ENCODE peak calls at places on chromosomes 7 and 10, in five cellular contexts. G is hepatocyte, H is sigmoid colon, S is spleen, I is ovary. V is an unnamed sample. For H3K4me1, the result is how much of the 10 kb centered on the place peaks cover.

GRCh38 chr7:35571596-35572240 is 123.2 kb downstream of the HERPUD2 start:
- DNase-seq in S (no peak), G (no peak), I (no peak), H (no peak), V (no peak)

GRCh38 chr7:26460326-26460725 is 168.7 kb downstream of the SNX10 start:
- DNase-seq in I (no peak), H (no peak), G (peak), S (no peak), V (no peak)

GRCh38 chr7:12731775-12732174 is 44.3 kb downstream of the ARL4A start:
- DNase-seq in S (no peak), G (no peak), I (no peak), H (no peak), V (no peak)

GRCh38 chr10:25328361-25328760 is 153.6 kb downstream of the GPR158 start:
- DNase-seq in I (no peak), H (no peak), G (no peak), S (no peak), V (no peak)

GRCh38 chr10:103803941-103804340 is 51.4 kb downstream of the SH3PXD2A start:
- DNase-seq in G (no peak), I (no peak), S (no peak), H (no peak), V (no peak)

GRCh38 chr7:38070718-38071117 is 107.3 kb upstream of the STARD3NL start:
- DNase-seq in H (no peak), S (no peak), G (peak), I (peak), V (no peak)

GRCh38 chr7:74104702-74105101 is 21.1 kb downstream of the LIMK1 start:
- DNase-seq in S (no peak), I (no peak), H (no peak), G (no peak), V (no peak)

GRCh38 chr10:24882047-24882698 is 70.2 kb downstream of the PRTFDC1 start:
- DNase-seq in G (no peak), H (no peak), I (no peak), S (no peak), V (no peak)

GRCh38 chr10:97451605-97452004 is 5.6 kb downstream of the ZDHHC16 start:
- DNase-seq in I (no peak), S (no peak), H (no peak), G (no peak), V (no peak)

GRCh38 chr10:1620803-1621202 is 116.5 kb downstream of the ADARB2 start:
- DNase-seq in H (no peak), I (no peak), G (no peak), S (no peak), V (no peak)

GRCh38 chr10:78537018-78537417 is 503.4 kb downstream of the RPS24 start:
- DNase-seq in H (no peak), I (no peak), S (no peak), G (no peak), V (no peak)

GRCh38 chr7:128737867-128738390 is 1.2 kb upstream of the CALU start:
- DNase-seq in H (no peak), S (no peak), G (peak), I (no peak), V (no peak)

GRCh38 chr10:113704637-113705343 is 25.1 kb downstream of the CASP7 start:
- DNase-seq in S (no peak), H (no peak), G (peak), I (no peak), V (no peak)

GRCh38 chr10:77378950-77379349 is 258.7 kb downstream of the KCNMA1 start:
- DNase-seq in S (no peak), I (no peak), H (no peak), G (no peak), V (no peak)

GRCh38 chr10:52106895-52107294 is 207.2 kb upstream of the DKK1 start:
- DNase-seq in S (no peak), I (no peak), H (no peak), G (no peak), V (no peak)

GRCh38 chr7:130884437-130885417 is 150.7 kb upstream of the KLF14 start:
- DNase-seq in G (peak), S (no peak), I (no peak), H (no peak), V (no peak)

GRCh38 chr10:110228066-110228465 is 20.7 kb downstream of the MXI1 start:
- DNase-seq in H (no peak), I (no peak), G (no peak), S (peak), V (no peak)

GRCh38 chr7:122298618-122299017 is 5.9 kb downstream of the FEZF1 start:
- DNase-seq in I (no peak), S (no peak), H (no peak), G (no peak), V (no peak)

GRCh38 chr7:129255800-129256199 is 31.0 kb downstream of the AHCYL2 start:
- DNase-seq in H (no peak), G (no peak), S (no peak), I (no peak), V (no peak)

GRCh38 chr10:96622330-96622729 is 35.5 kb upstream of the TM9SF3 start:
- DNase-seq in H (no peak), S (no peak), G (no peak), I (no peak), V (no peak)

GRCh38 chr10:34698979-34699378 is 116.1 kb downstream of the PARD3 start:
- DNase-seq in S (no peak), G (no peak), I (no peak), H (no peak), V (no peak)

GRCh38 chr7:102215281-102215680 is 71.4 kb upstream of the SH2B2 start:
- DNase-seq in H (no peak), S (no peak), G (no peak), I (no peak), V (no peak)

GRCh38 chr7:150556521-150557138 is 10.6 kb upstream of the GIMAP4 start:
- DNase-seq in S (no peak), H (no peak), G (no peak), I (no peak), V (no peak)

DNA sequence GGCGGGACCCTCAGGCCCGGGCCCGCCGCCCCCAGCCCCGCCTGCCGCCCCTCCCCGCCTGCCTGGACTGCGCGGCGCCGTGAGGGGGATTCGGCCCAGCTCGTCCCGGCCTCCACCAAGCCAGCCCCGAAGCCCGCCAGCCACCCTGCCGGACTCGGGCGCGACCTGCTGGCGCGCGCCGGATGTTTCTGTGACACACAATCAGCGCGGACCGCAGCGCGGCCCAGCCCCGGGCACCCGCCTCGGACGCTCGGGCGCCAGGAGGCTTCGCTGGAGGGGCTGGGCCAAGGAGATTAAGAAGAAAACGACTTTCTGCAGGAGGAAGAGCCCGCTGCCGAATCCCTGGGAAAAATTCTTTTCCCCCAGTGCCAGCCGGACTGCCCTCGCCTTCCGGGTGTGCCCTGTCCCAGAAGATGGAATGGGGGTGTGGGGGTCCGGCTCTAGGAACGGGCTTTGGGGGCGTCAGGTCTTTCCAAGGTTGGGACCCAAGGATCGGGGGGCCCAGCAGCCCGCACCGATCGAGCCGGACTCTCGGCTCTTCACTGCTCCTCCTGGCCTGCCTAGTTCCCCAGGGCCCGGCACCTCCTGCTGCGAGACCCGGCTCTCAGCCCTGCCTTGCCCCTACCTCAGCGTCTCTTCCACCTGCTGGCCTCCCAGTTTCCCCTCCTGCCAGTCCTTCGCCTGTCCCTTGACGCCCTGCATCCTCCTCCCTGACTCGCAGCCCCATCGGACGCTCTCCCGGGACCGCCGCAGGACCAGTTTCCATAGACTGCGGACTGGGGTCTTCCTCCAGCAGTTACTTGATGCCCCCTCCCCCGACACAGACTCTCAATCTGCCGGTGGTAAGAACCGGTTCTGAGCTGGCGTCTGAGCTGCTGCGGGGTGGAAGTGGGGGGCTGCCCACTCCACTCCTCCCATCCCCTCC is 82.7 kb downstream of the PAX2 start:
- DNase-seq in H (peak), S (peak), G (peak), I (no peak), V (no peak)
- TF ChIP-seq CTCF in H (no peak), S (no peak), G (peak), I (no peak), V (no peak)

GRCh38 chr10:29646960-29647431 is 12.2 kb upstream of the SVIL start:
- DNase-seq in S (no peak), I (no peak), H (peak), G (peak), V (no peak)
- H3K4me1 ChIP-seq in S (under half), I (under half), H (half or more), G (under half), V (under half)

GRCh38 chr7:46007194-46007593 is 86.1 kb upstream of the IGFBP3 start:
- DNase-seq in S (no peak), H (no peak), G (no peak), I (no peak), V (no peak)
- TF ChIP-seq CTCF in S (no peak), H (no peak), G (no peak), I (no peak), V (no peak)

GRCh38 chr10:72329290-72330058 is 25.2 kb downstream of the DNAJB12 start:
- DNase-seq in S (peak), I (peak), G (peak), H (no peak), V (no peak)

GRCh38 chr10:72328829-72329204 is 25.9 kb downstream of the DNAJB12 start:
- DNase-seq in I (no peak), H (no peak), G (peak), S (no peak), V (no peak)

GRCh38 chr10:72328045-72328828 is 26.5 kb downstream of the DNAJB12 start:
- DNase-seq in G (peak), I (peak), H (peak), S (no peak), V (no peak)

GRCh38 chr10:72331575-72332422 is 22.9 kb downstream of the DNAJB12 start:
- DNase-seq in H (peak), S (peak), G (peak), I (peak), V (peak)

GRCh38 chr10:72330059-72330426 is 24.7 kb downstream of the DNAJB12 start:
- DNase-seq in S (no peak), H (no peak), I (no peak), G (peak), V (no peak)
- H3K4me1 ChIP-seq in S (half or more), H (half or more), I (under half), G (under half), V (half or more)

GRCh38 chr10:117226813-117227451 is 14.0 kb upstream of the SLC18A2 start:
- DNase-seq in H (no peak), I (no peak), S (peak), G (peak), V (no peak)
- TF ChIP-seq CTCF in H (no peak), I (no peak), S (no peak), G (peak), V (peak)

GRCh38 chr10:132417249-132417878 is 20.4 kb downstream of the PWWP2B start:
- DNase-seq in S (peak), I (no peak), G (no peak), H (no peak), V (no peak)
- H3K4me1 ChIP-seq in S (half or more), I (under half), G (half or more), H (half or more), V (under half)

GRCh38 chr7:99597762-99598501 is at the start of gene TMEM225B:
- DNase-seq in S (no peak), H (no peak), G (no peak), I (no peak), V (no peak)

GRCh38 chr7:99599836-99600235 is 1.8 kb downstream of the TMEM225B start:
- DNase-seq in I (no peak), H (no peak), G (no peak), S (no peak), V (no peak)

GRCh38 chr7:99605527-99605926 is 7.5 kb downstream of the TMEM225B start:
- DNase-seq in I (no peak), G (no peak), S (no peak), H (no peak), V (no peak)

GRCh38 chr7:99606531-99606930 is 8.5 kb downstream of the TMEM225B start:
- DNase-seq in S (no peak), I (no peak), G (no peak), H (no peak), V (no peak)

DNA sequence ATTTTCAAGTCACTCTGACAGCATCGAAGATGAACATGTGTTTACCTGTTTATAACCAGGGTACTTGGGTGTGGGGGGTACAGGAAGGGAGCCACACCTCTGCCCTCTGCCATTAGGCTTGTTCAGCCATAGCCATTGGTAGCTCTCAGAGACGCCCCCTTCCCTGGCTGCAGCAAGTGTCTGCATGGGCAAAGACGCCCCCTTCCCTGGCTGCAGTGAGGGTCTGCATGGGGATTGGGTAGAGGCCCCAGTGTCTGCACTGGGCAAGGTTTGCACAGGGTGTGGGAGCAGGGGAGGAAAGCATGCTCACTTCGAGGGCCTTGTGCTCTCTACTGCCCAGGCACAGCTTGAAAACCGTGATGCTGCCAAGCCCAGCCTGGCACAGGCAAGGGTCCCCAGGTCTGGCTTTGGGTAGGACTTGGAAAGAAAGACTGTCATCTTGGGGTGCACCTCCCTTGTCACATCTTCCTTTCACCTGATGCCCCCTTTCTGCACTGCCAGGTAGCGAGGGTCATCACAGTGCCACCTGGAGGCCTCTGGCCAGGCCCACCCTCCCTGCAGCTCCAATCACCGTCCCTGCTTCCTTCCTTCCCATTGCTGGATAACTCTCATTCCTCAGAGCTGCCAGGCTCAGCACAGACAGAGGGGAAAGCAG is 3.7 kb downstream of the TMEM225B start:
- DNase-seq in H (no peak), I (no peak), G (no peak), S (no peak), V (no peak)
- TF ChIP-seq CTCF in H (no peak), I (no peak), G (no peak), S (no peak), V (no peak)